ENCODE peak calls at places on chromosome 2, in five cellular contexts. One of them, this sample, is unnamed.

GRCh38 chr2:202808754-202809153 is 62.8 kb downstream of the ICA1L start:
- DNase-seq in AG04450: no peak
- DNase-seq in IMR-90: no peak
- DNase-seq in ovary: no peak
- DNase-seq in WERI-Rb-1: no peak
- DNase-seq in this sample: no peak

GRCh38 chr2:85648619-85649018 is 19.4 kb downstream of the SFTPB start:
- DNase-seq in AG04450: peak; percentile 39
- DNase-seq in IMR-90: peak; percentile 70
- DNase-seq in ovary: no peak
- DNase-seq in WERI-Rb-1: peak; percentile 25
- DNase-seq in this sample: peak; percentile 26

GRCh38 chr2:45223531-45223930 is 214.3 kb upstream of the SIX2 start:
- DNase-seq in AG04450: no peak
- DNase-seq in IMR-90: no peak
- DNase-seq in ovary: no peak
- DNase-seq in WERI-Rb-1: no peak
- DNase-seq in this sample: no peak

GRCh38 chr2:128563348-128563687 is 244.7 kb upstream of the HS6ST1 start:
- DNase-seq in AG04450: peak; percentile 91
- DNase-seq in IMR-90: peak; percentile 98
- DNase-seq in ovary: peak; percentile 81
- DNase-seq in WERI-Rb-1: no peak
- DNase-seq in this sample: peak; percentile 87

GRCh38 chr2:127003028-127003800 is 103.7 kb downstream of the BIN1 start:
- DNase-seq in AG04450: no peak
- DNase-seq in IMR-90: no peak
- DNase-seq in ovary: no peak
- DNase-seq in WERI-Rb-1: peak; percentile 89
- DNase-seq in this sample: no peak

GRCh38 chr2:167510071-167510759 is 621.9 kb downstream of the XIRP2 start:
- DNase-seq in AG04450: no peak
- DNase-seq in IMR-90: no peak
- DNase-seq in ovary: no peak
- DNase-seq in WERI-Rb-1: no peak
- DNase-seq in this sample: no peak

GRCh38 chr2:65722028-65722427 is 289.6 kb upstream of the SPRED2 start:
- DNase-seq in AG04450: no peak
- DNase-seq in IMR-90: peak; percentile 10
- DNase-seq in ovary: peak; percentile 61
- DNase-seq in WERI-Rb-1: peak; percentile 59
- DNase-seq in this sample: no peak

GRCh38 chr2:72920317-72921087 is 3.2 kb downstream of the EMX1 start:
- DNase-seq in AG04450: no peak
- DNase-seq in IMR-90: peak; percentile 30
- DNase-seq in ovary: no peak
- DNase-seq in WERI-Rb-1: no peak
- DNase-seq in this sample: no peak

GRCh38 chr2:43340945-43341356 is 114.5 kb upstream of the ZFP36L2 start:
- DNase-seq in AG04450: no peak
- DNase-seq in IMR-90: peak; percentile 63
- DNase-seq in ovary: no peak
- DNase-seq in WERI-Rb-1: no peak
- DNase-seq in this sample: no peak

GRCh38 chr2:134283701-134284100 is 29.8 kb downstream of the MGAT5 start:
- DNase-seq in AG04450: no peak
- DNase-seq in IMR-90: no peak
- DNase-seq in ovary: no peak
- DNase-seq in WERI-Rb-1: no peak
- DNase-seq in this sample: no peak

GRCh38 chr2:118431188-118431562 is 342.9 kb downstream of the INSIG2 start:
- DNase-seq in AG04450: no peak
- DNase-seq in IMR-90: no peak
- DNase-seq in ovary: no peak
- DNase-seq in WERI-Rb-1: no peak
- DNase-seq in this sample: no peak

GRCh38 chr2:231241755-231242507 is 43.5 kb downstream of the ARMC9 start:
- DNase-seq in AG04450: no peak
- DNase-seq in IMR-90: no peak
- DNase-seq in ovary: peak; percentile 69
- DNase-seq in WERI-Rb-1: no peak
- DNase-seq in this sample: no peak

GRCh38 chr2:17107131-17107530 is 411.1 kb downstream of the RAD51AP2 start:
- DNase-seq in AG04450: peak; percentile 63
- DNase-seq in IMR-90: peak; percentile 47
- DNase-seq in ovary: no peak
- DNase-seq in WERI-Rb-1: peak; percentile 32
- DNase-seq in this sample: peak; percentile 49

GRCh38 chr2:82316573-82317371 is 2012.2 kb upstream of the LRRTM1 start:
- DNase-seq in AG04450: no peak
- DNase-seq in IMR-90: no peak
- DNase-seq in ovary: no peak
- DNase-seq in WERI-Rb-1: no peak
- DNase-seq in this sample: no peak

GRCh38 chr2:96103906-96104861 is 12.2 kb downstream of the ADRA2B start:
- DNase-seq in AG04450: no peak
- DNase-seq in IMR-90: no peak
- DNase-seq in ovary: no peak
- DNase-seq in WERI-Rb-1: no peak
- DNase-seq in this sample: no peak

GRCh38 chr2:73020657-73021370 is 50.7 kb downstream of the SFXN5 start:
- DNase-seq in AG04450: peak; percentile 56
- DNase-seq in IMR-90: peak; percentile 85
- DNase-seq in ovary: no peak
- DNase-seq in WERI-Rb-1: no peak
- DNase-seq in this sample: peak; percentile 71

GRCh38 chr2:235492850-235493344 is 946 bp upstream of the AGAP1 start:
- DNase-seq in AG04450: no peak
- DNase-seq in IMR-90: no peak
- DNase-seq in ovary: no peak
- DNase-seq in WERI-Rb-1: peak; percentile 57
- DNase-seq in this sample: no peak

GRCh38 chr2:145258903-145259579 is 739.1 kb upstream of the ZEB2 start:
- DNase-seq in AG04450: no peak
- DNase-seq in IMR-90: peak; percentile 12
- DNase-seq in ovary: no peak
- DNase-seq in WERI-Rb-1: no peak
- DNase-seq in this sample: peak; percentile 33

GRCh38 chr2:240820014-240820606 is at the start of gene KIF1A:
- DNase-seq in AG04450: no peak
- DNase-seq in IMR-90: no peak
- DNase-seq in ovary: no peak
- DNase-seq in WERI-Rb-1: peak; percentile 94
- DNase-seq in this sample: no peak

GRCh38 chr2:16250466-16250865 is 310.1 kb downstream of the MYCN start:
- DNase-seq in AG04450: no peak
- DNase-seq in IMR-90: no peak
- DNase-seq in ovary: no peak
- DNase-seq in WERI-Rb-1: no peak
- DNase-seq in this sample: no peak

GRCh38 chr2:37812414-37812813 is 112.7 kb upstream of the RMDN2 start:
- DNase-seq in AG04450: no peak
- DNase-seq in IMR-90: no peak
- DNase-seq in ovary: no peak
- DNase-seq in WERI-Rb-1: no peak
- DNase-seq in this sample: no peak

GRCh38 chr2:8535398-8535755 is 146.5 kb upstream of the ID2 start:
- DNase-seq in AG04450: no peak
- DNase-seq in IMR-90: no peak
- DNase-seq in ovary: no peak
- DNase-seq in WERI-Rb-1: no peak
- DNase-seq in this sample: no peak

GRCh38 chr2:84880645-84881521 is at the start of gene TRABD2A:
- DNase-seq in AG04450: no peak
- DNase-seq in IMR-90: peak; percentile 71
- DNase-seq in ovary: peak; percentile 55
- DNase-seq in WERI-Rb-1: no peak
- DNase-seq in this sample: no peak

GRCh38 chr2:40653829-40654228 is 201.9 kb upstream of the SLC8A1 start:
- DNase-seq in AG04450: no peak
- DNase-seq in IMR-90: peak; percentile 22
- DNase-seq in ovary: no peak
- DNase-seq in WERI-Rb-1: no peak
- DNase-seq in this sample: no peak

GRCh38 chr2:101546376-101547058 is 71.6 kb upstream of the RFX8 start:
- DNase-seq in AG04450: no peak
- DNase-seq in IMR-90: peak; percentile 60
- DNase-seq in ovary: no peak
- DNase-seq in WERI-Rb-1: no peak
- DNase-seq in this sample: peak; percentile 63

GRCh38 chr2:102185347-102185746 is 1.5 kb upstream of the IL1RL2 start:
- DNase-seq in AG04450: no peak
- DNase-seq in IMR-90: no peak
- DNase-seq in ovary: no peak
- DNase-seq in WERI-Rb-1: no peak
- DNase-seq in this sample: no peak

GRCh38 chr2:237414056-237414661 is at the start of gene COL6A3:
- DNase-seq in AG04450: peak; percentile 96
- DNase-seq in IMR-90: peak; percentile 98
- DNase-seq in ovary: peak; percentile 93
- DNase-seq in WERI-Rb-1: no peak
- DNase-seq in this sample: no peak

GRCh38 chr2:237412646-237413292 is 1.2 kb downstream of the COL6A3 start:
- DNase-seq in AG04450: no peak
- DNase-seq in IMR-90: no peak
- DNase-seq in ovary: peak; percentile 40
- DNase-seq in WERI-Rb-1: no peak
- DNase-seq in this sample: no peak

GRCh38 chr2:237413293-237414055 is 490 bp downstream of the COL6A3 start:
- DNase-seq in AG04450: no peak
- DNase-seq in IMR-90: no peak
- DNase-seq in ovary: peak; percentile 38
- DNase-seq in WERI-Rb-1: no peak
- DNase-seq in this sample: no peak

GRCh38 chr2:237410949-237411635 is 2.9 kb downstream of the COL6A3 start:
- DNase-seq in AG04450: no peak
- DNase-seq in IMR-90: no peak
- DNase-seq in ovary: peak; percentile 31
- DNase-seq in WERI-Rb-1: no peak
- DNase-seq in this sample: no peak

GRCh38 chr2:237411683-237412349 is 2.1 kb downstream of the COL6A3 start:
- DNase-seq in AG04450: no peak
- DNase-seq in IMR-90: peak; percentile 70
- DNase-seq in ovary: peak; percentile 62
- DNase-seq in WERI-Rb-1: no peak
- DNase-seq in this sample: no peak
- H3K4me3 ChIP-seq in AG04450: peak overlapping the region; percentile 100
- H3K4me3 ChIP-seq in IMR-90: peak overlapping the region; percentile 96
- H3K4me3 ChIP-seq in ovary: peak overlapping the region; percentile 55
- H3K4me3 ChIP-seq in WERI-Rb-1: no peak overlapping the region
- H3K4me3 ChIP-seq in this sample: peak overlapping the region; percentile 60

DNA sequence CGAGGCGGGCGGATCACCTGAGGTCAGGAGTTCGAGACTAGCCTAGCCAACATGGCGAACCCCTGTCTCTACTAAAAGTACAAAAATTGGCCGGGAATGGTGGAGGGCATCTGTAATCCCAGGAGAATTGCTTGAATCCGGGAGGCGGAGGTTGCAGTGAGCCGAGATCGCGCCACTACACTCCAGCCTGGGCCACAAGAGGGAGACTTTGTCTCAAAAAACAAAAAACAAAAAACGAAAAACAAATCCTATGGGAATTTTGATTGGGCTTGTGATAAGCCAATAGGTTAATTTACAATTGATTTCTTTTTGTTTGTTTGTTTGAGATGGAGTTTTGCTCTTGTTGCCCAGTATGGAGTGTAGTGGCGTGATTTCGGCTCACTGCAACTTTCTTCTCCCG is 24.2 kb upstream of the TOGARAM2 start:
- DNase-seq in AG04450: no peak
- DNase-seq in IMR-90: no peak
- DNase-seq in ovary: no peak
- DNase-seq in WERI-Rb-1: peak; percentile 55
- DNase-seq in this sample: no peak
- TF ChIP-seq CTCF in AG04450: peak; percentile 46
- TF ChIP-seq CTCF in IMR-90: peak; percentile 38
- TF ChIP-seq CTCF in ovary: no peak
- TF ChIP-seq CTCF in WERI-Rb-1: peak; percentile 53
- TF ChIP-seq CTCF in this sample: peak; percentile 31

DNA sequence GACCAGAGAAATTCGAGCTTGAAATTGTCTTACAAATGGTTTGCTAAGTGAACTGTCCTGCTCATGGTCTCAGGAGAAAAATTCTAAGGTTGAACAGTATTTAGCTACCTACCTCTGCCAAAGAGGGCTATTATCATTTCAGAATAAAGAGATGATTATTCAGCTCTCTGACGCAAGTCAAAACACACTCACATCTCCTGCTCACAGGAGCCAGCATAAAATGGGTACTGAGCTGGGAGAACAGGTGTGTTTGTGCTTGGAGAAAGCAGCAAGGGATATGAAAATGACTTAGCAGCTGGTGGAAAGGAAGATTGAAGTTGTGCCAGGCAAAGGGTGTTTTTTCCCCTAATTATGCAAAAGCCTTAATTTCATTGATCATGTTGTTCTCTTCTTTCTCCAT is 47.3 kb upstream of the TANK start:
- DNase-seq in AG04450: no peak
- DNase-seq in IMR-90: no peak
- DNase-seq in ovary: no peak
- DNase-seq in WERI-Rb-1: no peak
- DNase-seq in this sample: no peak
- H3K4me3 ChIP-seq in AG04450: no peak overlapping the region
- H3K4me3 ChIP-seq in IMR-90: no peak overlapping the region
- H3K4me3 ChIP-seq in ovary: no peak overlapping the region
- H3K4me3 ChIP-seq in WERI-Rb-1: no peak overlapping the region
- H3K4me3 ChIP-seq in this sample: no peak overlapping the region

GRCh38 chr2:143435112-143435511 is 305.9 kb downstream of the ARHGAP15 start:
- DNase-seq in AG04450: no peak
- DNase-seq in IMR-90: peak; percentile 29
- DNase-seq in ovary: no peak
- DNase-seq in WERI-Rb-1: no peak
- DNase-seq in this sample: no peak

GRCh38 chr2:143431316-143431715 is 302.1 kb downstream of the ARHGAP15 start:
- DNase-seq in AG04450: no peak
- DNase-seq in IMR-90: peak; percentile 73
- DNase-seq in ovary: no peak
- DNase-seq in WERI-Rb-1: no peak
- DNase-seq in this sample: no peak

GRCh38 chr2:143433840-143434239 is 304.6 kb downstream of the ARHGAP15 start:
- DNase-seq in AG04450: no peak
- DNase-seq in IMR-90: no peak
- DNase-seq in ovary: no peak
- DNase-seq in WERI-Rb-1: no peak
- DNase-seq in this sample: no peak

GRCh38 chr2:143434445-143434844 is 305.2 kb downstream of the ARHGAP15 start:
- DNase-seq in AG04450: no peak
- DNase-seq in IMR-90: no peak
- DNase-seq in ovary: no peak
- DNase-seq in WERI-Rb-1: no peak
- DNase-seq in this sample: no peak

DNA sequence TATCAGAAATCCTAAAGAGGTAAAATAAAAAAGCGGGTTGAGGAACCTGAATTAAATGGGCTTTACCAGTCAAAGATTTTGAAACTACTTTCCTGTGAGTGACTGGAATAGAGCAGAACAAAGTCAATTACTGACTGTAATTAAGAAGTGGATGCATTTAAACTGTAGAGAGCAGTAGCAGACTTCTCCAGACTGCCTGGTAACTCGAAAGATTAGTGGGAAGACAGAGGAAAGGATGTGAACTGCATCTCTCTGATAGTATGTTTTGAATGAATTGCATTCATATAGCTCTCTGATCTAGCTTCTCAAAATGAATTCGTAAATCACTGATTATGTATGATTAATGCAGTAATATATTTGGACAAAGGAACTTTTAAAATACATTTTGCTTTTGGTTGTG is 303.9 kb downstream of the ARHGAP15 start:
- DNase-seq in AG04450: no peak
- DNase-seq in IMR-90: peak; percentile 18
- DNase-seq in ovary: no peak
- DNase-seq in WERI-Rb-1: no peak
- DNase-seq in this sample: no peak
- TF ChIP-seq CTCF in AG04450: no peak
- TF ChIP-seq CTCF in IMR-90: peak; percentile 29
- TF ChIP-seq CTCF in ovary: no peak
- TF ChIP-seq CTCF in WERI-Rb-1: peak; percentile 12
- TF ChIP-seq CTCF in this sample: no peak